ENCODE peak calls at places on chromosomes 3 and 15, in seven cellular contexts. Q, W, J, H, G, N and C are unnamed samples.

GRCh38 chr15:53830707-53831386 is 71.4 kb upstream of the WDR72 start:
- DNase-seq in H (no peak), Q (no peak), W (no peak), N (no peak), J (no peak), G (no peak), C (no peak)

GRCh38 chr3:111241960-111242359 is 170.3 kb downstream of the NECTIN3 start:
- DNase-seq in H (no peak), N (no peak), Q (no peak), W (no peak), J (no peak), G (no peak), C (peak; percentile 89)

GRCh38 chr15:48963524-48964113 is at the start of gene SHC4:
- DNase-seq in W (no peak), G (peak; percentile 90), N (no peak), H (peak; percentile 83), Q (peak; percentile 76), J (peak; percentile 71), C (peak; percentile 76)

GRCh38 chr3:105334138-105334882 is 32.4 kb upstream of the ALCAM start:
- DNase-seq in G (no peak), N (no peak), Q (peak; percentile 13), J (no peak), W (no peak), H (no peak), C (no peak)

GRCh38 chr3:187041362-187042061 is 97.8 kb downstream of the RPL39L start:
- DNase-seq in J (no peak), W (no peak), Q (peak; percentile 47), G (no peak), H (no peak), N (peak; percentile 49), C (no peak)

GRCh38 chr15:96428742-96429141 is 98.2 kb downstream of the NR2F2 start:
- DNase-seq in J (peak; percentile 83), H (no peak), N (no peak), Q (peak; percentile 96), W (no peak), G (peak; percentile 97), C (no peak)

GRCh38 chr3:149634573-149634972 is 23.3 kb downstream of the WWTR1 start:
- DNase-seq in N (no peak), G (no peak), J (no peak), H (no peak), Q (no peak), W (no peak), C (no peak)

GRCh38 chr3:12655701-12656100 is 8.2 kb downstream of the RAF1 start:
- DNase-seq in W (no peak), N (no peak), Q (no peak), H (no peak), G (no peak), J (no peak), C (no peak)

GRCh38 chr15:74642724-74643367 is 27.2 kb downstream of the CLK3 start:
- DNase-seq in N (no peak), Q (no peak), J (no peak), W (no peak), G (no peak), H (no peak), C (peak; percentile 85)

GRCh38 chr3:14991148-14991742 is 43.9 kb downstream of the NR2C2 start:
- DNase-seq in W (no peak), G (no peak), Q (no peak), H (no peak), N (no peak), J (no peak), C (no peak)

GRCh38 chr3:10194328-10195071 is 29.8 kb downstream of the IRAK2 start:
- DNase-seq in H (peak; percentile 47), J (no peak), N (peak; percentile 38), W (peak; percentile 57), G (no peak), Q (no peak), C (peak; percentile 63)

GRCh38 chr3:105829229-105829628 is 39.6 kb downstream of the CBLB start:
- DNase-seq in G (no peak), J (no peak), N (no peak), Q (peak; percentile 17), W (peak; percentile 54), H (no peak), C (no peak)

GRCh38 chr3:14510838-14511622 is 29.1 kb downstream of the GRIP2 start:
- DNase-seq in H (no peak), J (no peak), N (no peak), Q (no peak), G (no peak), W (no peak), C (no peak)

GRCh38 chr3:184315871-184316661 is 1.7 kb downstream of the EIF4G1 start:
- DNase-seq in G (peak; percentile 23), Q (no peak), W (no peak), H (no peak), J (no peak), N (no peak), C (peak; percentile 21)